ENCODE peak calls at places on chromosomes 7 and 10, in nine cellular contexts. L is HEK293T, W is tibial artery, G is hippocampal formation, D is T-helper 1 cell, C is posterior cingulate gyrus, X is NCI-H2171 treated with DMSO at 0.1 percent for 48 hours, Q is EL, S is GM10248. T is an unnamed sample.

GRCh38 chr7:22675917-22676343 is 51.1 kb upstream of the IL6 start:
- DNase-seq in X (no peak), W (no peak), S (no peak), G (no peak), C (no peak), Q (peak; percentile 45), D (no peak), L (no peak), T (no peak)

GRCh38 chr10:126969310-126969709 is 64.1 kb downstream of the DOCK1 start:
- DNase-seq in L (peak; percentile 23), W (no peak), Q (peak; percentile 3), S (no peak), D (no peak), C (no peak), G (peak; percentile 10), X (no peak), T (no peak)

GRCh38 chr10:77516575-77516974 is 121.0 kb downstream of the KCNMA1 start:
- DNase-seq in D (no peak), X (no peak), G (no peak), C (no peak), W (no peak), S (no peak), Q (no peak), L (no peak), T (no peak)

GRCh38 chr7:371779-372545 is 82.0 kb downstream of the FOXL3 start:
- DNase-seq in W (peak; percentile 19), G (no peak), L (peak; percentile 21), C (peak; percentile 81), X (no peak), D (no peak), Q (no peak), S (no peak), T (no peak)

GRCh38 chr10:17655567-17656146 is 11.7 kb downstream of the STAM start:
- DNase-seq in Q (peak; percentile 65), W (no peak), L (no peak), G (no peak), S (peak; percentile 56), D (no peak), C (no peak), X (no peak), T (no peak)

GRCh38 chr10:99711129-99711719 is 20.7 kb downstream of the COX15 start:
- DNase-seq in Q (peak; percentile 73), D (no peak), W (no peak), C (no peak), G (no peak), X (peak; percentile 4), S (peak; percentile 39), L (peak; percentile 59), T (peak; percentile 12)

GRCh38 chr10:43199684-43200537 is 61.7 kb downstream of the CSGALNACT2 start:
- DNase-seq in G (no peak), C (peak; percentile 85), X (no peak), Q (no peak), W (peak; percentile 16), S (no peak), D (no peak), L (no peak), T (no peak)

GRCh38 chr10:73333202-73333601 is 25.5 kb downstream of the CFAP70 start:
- DNase-seq in D (no peak), C (no peak), W (no peak), Q (no peak), L (no peak), X (no peak), S (no peak), G (no peak), T (no peak)

GRCh38 chr10:75404335-75405200 is 3.0 kb upstream of the ZNF503 start:
- DNase-seq in X (peak; percentile 58), W (no peak), S (peak; percentile 40), C (no peak), D (no peak), G (no peak), L (no peak), Q (no peak), T (peak; percentile 76)

GRCh38 chr7:44460325-44460724 is 30.1 kb downstream of the NUDCD3 start:
- DNase-seq in G (no peak), X (no peak), C (no peak), L (no peak), S (peak; percentile 56), W (no peak), Q (no peak), D (no peak), T (no peak)

GRCh38 chr7:30925117-30925516 is 13.5 kb downstream of the AQP1 start:
- DNase-seq in G (no peak), S (no peak), L (no peak), Q (no peak), C (no peak), X (no peak), W (no peak), D (no peak), T (no peak)

GRCh38 chr7:55044791-55045190 is 26.0 kb downstream of the EGFR start:
- DNase-seq in S (no peak), Q (no peak), L (no peak), X (no peak), D (no peak), W (no peak), C (no peak), G (no peak), T (no peak)

GRCh38 chr7:130349911-130350782 is 5.5 kb downstream of the CPA5 start:
- DNase-seq in X (no peak), G (no peak), W (no peak), Q (peak; percentile 39), S (no peak), C (peak; percentile 67), L (no peak), D (no peak), T (no peak)

GRCh38 chr7:80923211-80923612 is 4.4 kb upstream of the SEMA3C start:
- DNase-seq in S (no peak), W (no peak), Q (no peak), L (no peak), C (no peak), X (peak; percentile 88), D (no peak), G (no peak), T (no peak)

GRCh38 chr7:150368884-150369739 is 490 bp downstream of the REPIN1 start:
- DNase-seq in C (peak; percentile 84), Q (peak; percentile 75), L (peak; percentile 72), X (peak; percentile 26), D (no peak), W (peak; percentile 59), G (peak; percentile 51), S (peak; percentile 64), T (peak; percentile 81)

GRCh38 chr7:18798018-18798906 is 302.7 kb downstream of the HDAC9 start:
- DNase-seq in L (no peak), Q (peak; percentile 60), D (no peak), S (no peak), G (no peak), X (no peak), C (no peak), W (no peak), T (no peak)

GRCh38 chr10:85043207-85043606 is 714.8 kb downstream of the CCSER2 start:
- DNase-seq in D (no peak), Q (no peak), S (no peak), G (no peak), C (no peak), L (no peak), X (peak; percentile 31), W (no peak), T (peak; percentile 6)

T was measured in nephron progenitor cell.